ENCODE peak calls at places on chromosome 10, in five cellular contexts. B, W, A, X and F are unnamed samples.

GRCh38 chr10:70323697-70324340 is 40.0 kb upstream of the NPFFR1 start:
- DNase-seq in B (no peak), A (no peak), W (peak; percentile 69), X (no peak), F (no peak)

GRCh38 chr10:110010076-110011069 is 2.6 kb downstream of the ADD3 start:
- DNase-seq in W (no peak), X (no peak), B (no peak), A (peak; percentile 51), F (no peak)

GRCh38 chr10:17474595-17474994 is 20.2 kb upstream of the ST8SIA6 start:
- DNase-seq in X (peak; percentile 14), W (no peak), A (no peak), B (no peak), F (no peak)

GRCh38 chr10:45483002-45483401 is 109.0 kb downstream of the ALOX5 start:
- DNase-seq in B (no peak), X (no peak), A (no peak), W (no peak), F (no peak)

GRCh38 chr10:28479366-28479765 is 53.6 kb upstream of the WAC start:
- DNase-seq in A (no peak), B (no peak), X (no peak), W (no peak), F (no peak)

GRCh38 chr10:50326757-50327701 is 75.7 kb upstream of the ASAH2 start:
- DNase-seq in W (no peak), X (no peak), A (no peak), B (peak; percentile 78), F (no peak)

GRCh38 chr10:43197834-43198681 is 59.8 kb downstream of the CSGALNACT2 start:
- DNase-seq in A (peak; percentile 47), X (no peak), W (peak; percentile 42), B (no peak), F (peak; percentile 73)

GRCh38 chr10:122273966-122274545 is 3.0 kb downstream of the BTBD16 start:
- DNase-seq in B (no peak), X (no peak), W (no peak), A (no peak), F (no peak)

GRCh38 chr10:10642741-10643280 is 374.9 kb upstream of the CELF2 start:
- DNase-seq in W (peak; percentile 14), B (peak; percentile 4), X (peak; percentile 16), A (no peak), F (peak; percentile 7)

GRCh38 chr10:26860026-26860541 is 674 bp downstream of the ABI1 start:
- DNase-seq in A (peak; percentile 59), B (peak; percentile 66), X (peak; percentile 76), W (peak; percentile 56), F (peak; percentile 80)

GRCh38 chr10:78871796-78872195 is 197.0 kb upstream of the ZMIZ1 start:
- DNase-seq in X (no peak), W (no peak), B (no peak), A (no peak), F (no peak)

GRCh38 chr10:122417667-122418066 is 36.8 kb upstream of the ARMS2 start:
- DNase-seq in A (no peak), X (no peak), W (no peak), B (peak; percentile 67), F (no peak)

GRCh38 chr10:28800144-28800543 is 122.8 kb downstream of the BAMBI start:
- DNase-seq in A (no peak), X (peak; percentile 19), W (no peak), B (no peak), F (no peak)

GRCh38 chr10:80498039-80498832 is 39.5 kb upstream of the SH2D4B start:
- DNase-seq in X (no peak), A (no peak), B (no peak), W (no peak), F (no peak)
- H3K27ac ChIP-seq in X (peak overlapping the region; percentile 90), A (no peak overlapping the region), B (peak overlapping the region; percentile 74), W (no peak overlapping the region), F (no peak overlapping the region)

GRCh38 chr10:93166116-93166515 is 92.4 kb downstream of the CYP26A1 start:
- DNase-seq in X (no peak), A (no peak), W (no peak), B (no peak), F (no peak)
- H3K4me2 ChIP-seq in X (no peak overlapping the region), A (no peak overlapping the region), W (no peak overlapping the region), B (no peak overlapping the region), F (no peak overlapping the region)

DNA sequence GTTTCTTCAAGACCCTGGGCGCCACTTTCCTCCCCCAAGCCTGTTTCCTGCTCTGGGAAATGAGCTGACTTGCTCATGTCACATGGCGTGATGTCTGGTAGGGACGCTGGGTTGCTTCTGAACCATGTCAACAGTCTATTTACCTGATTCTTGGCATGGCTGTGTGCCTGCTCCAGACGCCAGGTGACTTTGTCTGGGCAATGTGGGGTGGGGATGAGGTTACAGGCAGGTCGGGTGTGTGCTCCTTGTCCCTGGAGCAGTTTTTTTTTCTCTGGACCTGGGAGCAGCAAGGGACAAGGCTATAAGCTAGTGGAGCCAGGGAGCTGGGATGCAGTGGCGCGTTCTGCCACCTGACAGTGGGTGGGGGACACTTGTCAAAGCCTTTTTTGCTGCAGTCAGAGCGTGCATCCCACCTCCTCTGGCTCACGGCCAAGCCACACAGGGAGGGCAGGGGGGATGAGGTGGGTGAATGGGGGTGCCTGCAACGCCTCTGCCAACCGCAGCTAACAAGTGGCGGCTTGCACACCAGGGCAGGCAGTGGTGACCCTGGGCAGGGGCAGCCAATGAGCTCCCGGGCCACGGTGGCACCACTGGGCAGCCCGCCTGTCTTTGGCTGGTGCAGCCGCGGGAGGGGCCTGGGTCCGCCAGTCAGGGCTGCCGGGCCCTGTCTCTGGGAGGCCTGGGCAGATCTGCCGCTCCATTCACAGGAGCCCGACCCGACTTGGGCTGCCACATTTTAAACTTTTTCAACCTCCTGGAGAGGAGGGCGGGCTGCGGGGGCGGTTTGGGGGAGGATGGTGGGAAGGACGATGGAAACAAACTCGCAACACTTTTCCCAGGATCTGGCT is 22.9 kb downstream of the DNAJB12 start:
- DNase-seq in X (peak; percentile 88), W (peak; percentile 84), B (peak; percentile 78), A (peak; percentile 93), F (peak; percentile 99)
- H2AFZ ChIP-seq in X (no peak overlapping the region), W (no peak overlapping the region), B (no peak overlapping the region), A (no peak overlapping the region), F (no peak overlapping the region)

GRCh38 chr10:14584643-14585042 is 190.1 kb downstream of the FAM107B start:
- DNase-seq in B (no peak), X (no peak), A (no peak), W (peak; percentile 12), F (peak; percentile 59)

GRCh38 chr10:14583967-14584366 is 190.7 kb downstream of the FAM107B start:
- DNase-seq in A (no peak), B (no peak), X (no peak), W (no peak), F (no peak)

GRCh38 chr10:14587540-14588083 is 187.1 kb downstream of the FAM107B start:
- DNase-seq in B (no peak), W (no peak), A (no peak), X (no peak), F (no peak)

GRCh38 chr10:14586901-14587300 is 187.8 kb downstream of the FAM107B start:
- DNase-seq in B (no peak), W (no peak), X (peak; percentile 52), A (no peak), F (no peak)

DNA sequence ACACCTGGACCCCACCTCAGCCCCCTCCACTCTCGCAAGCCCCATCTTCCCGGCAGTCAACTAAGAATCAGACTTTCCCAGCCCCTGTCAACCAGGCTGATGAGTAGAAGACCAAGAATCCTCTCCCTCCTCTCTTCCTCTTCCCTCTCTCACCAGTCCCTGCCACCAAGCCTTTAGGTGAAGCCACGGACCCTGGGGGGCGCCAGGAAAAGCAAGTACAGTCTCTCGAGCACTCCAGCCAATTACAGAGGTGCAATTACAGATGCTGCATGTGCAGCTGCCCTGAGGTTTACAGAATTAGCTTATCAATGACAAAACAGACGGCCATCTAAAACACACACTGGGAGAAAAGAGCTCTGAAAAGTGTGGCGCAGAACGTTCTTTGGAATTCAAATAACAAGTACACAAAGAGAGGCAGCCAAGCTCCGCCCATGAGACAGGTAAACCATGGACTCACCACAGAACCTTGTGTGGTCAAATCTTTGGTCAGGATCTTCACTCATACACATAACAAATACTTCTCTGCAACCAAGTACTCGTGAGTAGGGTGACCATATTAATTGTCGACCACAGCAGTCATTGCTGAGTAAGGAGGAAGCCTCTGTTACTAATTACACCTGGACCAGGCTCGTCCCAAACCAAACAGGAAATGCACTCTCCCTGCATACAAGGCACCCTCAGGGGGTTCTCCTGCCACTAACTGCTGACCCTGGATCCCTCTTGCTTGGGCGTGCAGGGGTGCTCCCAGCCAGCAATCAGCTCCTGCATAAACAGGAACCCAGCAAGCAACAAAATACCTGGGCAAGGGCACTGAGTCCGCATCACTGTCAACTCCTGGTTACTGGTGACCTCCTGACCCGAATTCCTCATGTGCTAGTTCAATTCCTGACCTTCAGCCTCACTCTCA is 189.2 kb downstream of the FAM107B start:
- DNase-seq in A (no peak), W (peak; percentile 36), B (no peak), X (no peak), F (no peak)
- H3K27ac ChIP-seq in A (no peak overlapping the region), W (peak overlapping the region; percentile 87), B (no peak overlapping the region), X (peak overlapping the region; percentile 18), F (no peak overlapping the region)

GRCh38 chr10:86392723-86393094 is 26.1 kb upstream of the GRID1 start:
- DNase-seq in B (no peak), A (peak; percentile 87), X (no peak), W (no peak), F (peak; percentile 70)
- H3K4me2 ChIP-seq in B (no peak overlapping the region), A (peak overlapping the region; percentile 93), X (no peak overlapping the region), W (no peak overlapping the region), F (peak overlapping the region; percentile 74)